ENCODE peak calls at places on chromosome 7, in eight cellular contexts. W, C, A, Z, G, S, O and M are unnamed samples.

GRCh38 chr7:25881317-25881716 is 270.7 kb upstream of the NFE2L3 start:
- DNase-seq in W (no peak), C (no peak), A (no peak), Z (no peak), G (no peak), S (no peak), O (no peak), M (no peak)

GRCh38 chr7:18866359-18867036 is 250.9 kb downstream of the TWIST1 start:
- DNase-seq in W (peak), C (peak), A (peak), Z (peak), G (peak), S (no peak), O (no peak), M (peak)

GRCh38 chr7:157496426-157497275 is 159.8 kb downstream of the DNAJB6 start:
- DNase-seq in W (no peak), C (no peak), A (no peak), Z (no peak), G (no peak), S (no peak), O (no peak), M (no peak)

GRCh38 chr7:93117852-93118530 is at the start of gene SAMD9:
- DNase-seq in W (peak), C (peak), A (peak), Z (peak), G (peak), S (no peak), O (peak), M (no peak)

GRCh38 chr7:80053098-80053497 is 81.5 kb upstream of the GNAI1 start:
- DNase-seq in W (no peak), C (no peak), A (no peak), Z (no peak), G (no peak), S (no peak), O (no peak), M (no peak)

GRCh38 chr7:107318523-107319160 is 149.8 kb downstream of the HBP1 start:
- DNase-seq in W (no peak), C (no peak), A (no peak), Z (no peak), G (no peak), S (no peak), O (no peak), M (no peak)

GRCh38 chr7:2239242-2239641 is 2.8 kb downstream of the MRM2 start:
- DNase-seq in W (no peak), C (no peak), A (no peak), Z (no peak), G (no peak), S (no peak), O (no peak), M (no peak)

GRCh38 chr7:21641546-21641945 is 98.7 kb downstream of the DNAH11 start:
- DNase-seq in W (no peak), C (no peak), A (no peak), Z (no peak), G (no peak), S (no peak), O (no peak), M (no peak)

GRCh38 chr7:48045205-48045765 is 9.9 kb downstream of the C7orf57 start:
- DNase-seq in W (no peak), C (no peak), A (no peak), Z (no peak), G (no peak), S (no peak), O (peak), M (no peak)

GRCh38 chr7:148664319-148664718 is 34.4 kb upstream of the CUL1 start:
- DNase-seq in W (no peak), C (no peak), A (no peak), Z (no peak), G (peak), S (no peak), O (no peak), M (peak)

GRCh38 chr7:75817112-75817511 is 3.5 kb upstream of the CCL24 start:
- DNase-seq in W (no peak), C (no peak), A (no peak), Z (no peak), G (no peak), S (no peak), O (no peak), M (no peak)

GRCh38 chr7:78924581-78924980 is 528.9 kb downstream of the MAGI2 start:
- DNase-seq in W (peak), C (peak), A (no peak), Z (peak), G (no peak), S (no peak), O (no peak), M (no peak)

GRCh38 chr7:28858895-28859294 is 99.2 kb downstream of the TRIL start:
- DNase-seq in W (no peak), C (no peak), A (no peak), Z (no peak), G (no peak), S (no peak), O (no peak), M (no peak)

GRCh38 chr7:157241631-157242030 is 95.2 kb upstream of the DNAJB6 start:
- DNase-seq in W (no peak), C (no peak), A (no peak), Z (no peak), G (no peak), S (no peak), O (no peak), M (no peak)

GRCh38 chr7:79063019-79063698 is 390.3 kb downstream of the MAGI2 start:
- DNase-seq in W (no peak), C (no peak), A (no peak), Z (no peak), G (no peak), S (no peak), O (no peak), M (no peak)

GRCh38 chr7:7857143-7857583 is 111.4 kb upstream of the GLCCI1 start:
- DNase-seq in W (no peak), C (no peak), A (no peak), Z (no peak), G (no peak), S (no peak), O (no peak), M (no peak)

GRCh38 chr7:74183653-74184450 is 9.7 kb downstream of the EIF4H start:
- DNase-seq in W (no peak), C (no peak), A (no peak), Z (no peak), G (no peak), S (no peak), O (no peak), M (no peak)

GRCh38 chr7:121057878-121058277 is 69.4 kb downstream of the CPED1 start:
- DNase-seq in W (no peak), C (no peak), A (no peak), Z (no peak), G (no peak), S (no peak), O (no peak), M (no peak)

GRCh38 chr7:129949292-129950133 is 3.2 kb downstream of the UBE2H start:
- DNase-seq in W (peak), C (peak), A (peak), Z (peak), G (no peak), S (no peak), O (no peak), M (peak)

GRCh38 chr7:17871815-17872533 is 68.3 kb downstream of the SNX13 start:
- DNase-seq in W (no peak), C (no peak), A (no peak), Z (no peak), G (no peak), S (no peak), O (no peak), M (no peak)

GRCh38 chr7:44256459-44256858 is 55.7 kb downstream of the YKT6 start:
- DNase-seq in W (no peak), C (no peak), A (no peak), Z (no peak), G (no peak), S (no peak), O (no peak), M (no peak)
- H3K27ac ChIP-seq in W (no peak), C (no peak), A (no peak), Z (peak), G (peak), S (no peak), O (no peak), M (peak)

DNA sequence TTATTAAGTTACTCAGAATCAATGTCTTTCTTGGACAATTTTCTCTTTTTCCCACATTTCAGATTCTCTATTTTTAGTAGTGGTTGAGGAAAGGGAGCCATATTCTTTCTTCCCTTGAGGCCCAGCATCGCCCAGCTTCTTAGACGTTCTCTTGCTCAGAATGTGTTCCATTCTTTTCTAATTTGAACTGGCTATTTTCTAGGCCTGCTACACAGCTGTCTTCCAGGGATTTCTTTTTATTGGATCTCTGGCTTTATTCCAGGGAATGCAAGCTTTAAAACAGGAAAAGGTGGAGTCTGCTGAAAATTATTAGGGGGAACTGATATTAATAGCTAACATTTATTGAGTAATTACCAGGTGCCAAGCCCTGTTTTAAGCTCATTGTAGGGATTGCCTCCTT is 58.4 kb downstream of the WIPF3 start:
- DNase-seq in W (no peak), C (no peak), A (no peak), Z (no peak), G (no peak), S (no peak), O (no peak), M (no peak)
- H3K27ac ChIP-seq in W (no peak), C (no peak), A (no peak), Z (no peak), G (no peak), S (no peak), O (no peak), M (peak)

DNA sequence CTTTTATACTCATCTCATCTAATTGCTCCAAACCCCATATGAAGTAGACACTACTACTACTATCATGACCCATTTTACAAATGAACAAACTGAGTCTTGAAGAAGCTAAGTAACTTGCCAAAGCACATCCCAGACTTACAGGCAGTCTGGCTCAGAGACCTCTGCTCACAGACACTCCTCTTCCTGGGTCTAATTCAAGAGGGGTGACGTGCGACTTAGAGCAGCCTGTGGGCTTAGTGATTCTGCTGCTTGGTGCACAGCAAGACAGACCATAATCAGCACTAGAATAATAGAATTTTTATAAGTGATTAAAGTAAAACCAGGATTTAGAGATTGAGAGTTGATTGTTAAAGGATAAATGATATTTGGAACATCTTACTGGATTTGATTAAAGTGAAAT is 750.8 kb downstream of the AUTS2 start:
- DNase-seq in W (no peak), C (no peak), A (no peak), Z (no peak), G (no peak), S (no peak), O (no peak), M (no peak)
- H3K27ac ChIP-seq in W (no peak), C (no peak), A (no peak), Z (no peak), G (no peak), S (no peak), O (no peak), M (no peak)

GRCh38 chr7:45028920-45029344 is 28.9 kb downstream of the CCM2 start:
- DNase-seq in W (no peak), C (no peak), A (no peak), Z (no peak), G (no peak), S (no peak), O (no peak), M (peak)

GRCh38 chr7:45026984-45027773 is 27.2 kb downstream of the CCM2 start:
- DNase-seq in W (no peak), C (peak), A (no peak), Z (no peak), G (no peak), S (no peak), O (peak), M (peak)

GRCh38 chr7:45028138-45028919 is 28.3 kb downstream of the CCM2 start:
- DNase-seq in W (no peak), C (no peak), A (peak), Z (no peak), G (no peak), S (peak), O (no peak), M (peak)

GRCh38 chr7:45026013-45026412 is 26.0 kb downstream of the CCM2 start:
- DNase-seq in W (no peak), C (no peak), A (no peak), Z (no peak), G (no peak), S (no peak), O (no peak), M (no peak)

DNA sequence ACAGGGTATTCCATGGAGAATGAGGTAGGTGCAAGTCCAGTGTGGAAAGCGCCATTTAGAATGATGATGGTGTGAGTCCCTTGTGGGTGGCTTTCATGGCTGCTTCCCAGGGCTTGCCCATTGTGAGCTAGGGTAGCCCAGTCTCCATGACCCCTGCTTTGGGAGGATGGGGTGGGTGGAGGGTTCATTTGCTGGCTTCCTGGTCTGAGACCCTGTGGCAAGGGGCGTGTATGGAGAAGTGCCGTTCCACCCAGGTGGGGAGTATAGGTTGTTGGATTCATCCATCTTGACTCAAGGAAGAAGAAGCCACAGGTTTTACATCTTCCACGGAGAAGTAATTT is 27.7 kb downstream of the CCM2 start:
- DNase-seq in W (no peak), C (no peak), A (no peak), Z (no peak), G (no peak), S (no peak), O (no peak), M (peak)
- H3K27ac ChIP-seq in W (no peak), C (peak), A (peak), Z (peak), G (no peak), S (peak), O (peak), M (no peak)

DNA sequence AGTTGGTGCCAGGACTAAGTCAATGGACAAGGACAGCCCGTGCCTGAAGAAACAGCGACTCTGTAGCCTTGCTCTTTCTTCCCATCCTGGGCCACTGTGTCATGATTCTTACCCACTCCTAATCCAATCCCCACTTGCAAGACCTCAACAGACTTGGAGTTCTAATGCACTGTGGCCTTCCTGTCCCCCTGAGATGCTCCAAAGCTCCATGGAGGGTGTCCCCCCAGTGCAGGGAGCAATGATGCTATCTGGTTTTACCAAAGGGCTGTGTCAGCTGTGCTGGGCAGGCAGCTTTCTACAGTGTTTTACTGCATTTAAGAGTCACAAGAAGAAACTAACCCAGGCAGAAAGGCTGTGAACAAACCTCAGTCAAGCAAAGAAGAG is 108.1 kb downstream of the PRKAG2 start:
- DNase-seq in W (no peak), C (no peak), A (no peak), Z (no peak), G (no peak), S (no peak), O (no peak), M (no peak)
- H3K27ac ChIP-seq in W (no peak), C (no peak), A (peak), Z (no peak), G (no peak), S (no peak), O (peak), M (no peak)

GRCh38 chr7:102874966-102875365 is 37.8 kb upstream of the LRRC17 start:
- DNase-seq in W (no peak), C (no peak), A (no peak), Z (no peak), G (no peak), S (no peak), O (no peak), M (no peak)
- H3K27ac ChIP-seq in W (peak), C (no peak), A (no peak), Z (no peak), G (peak), S (no peak), O (no peak), M (peak)

GRCh38 chr7:30209951-30210350 is 74.4 kb upstream of the ZNRF2 start:
- DNase-seq in W (no peak), C (no peak), A (no peak), Z (no peak), G (no peak), S (no peak), O (no peak), M (no peak)

GRCh38 chr7:30202671-30203070 is 67.9 kb downstream of the MTURN start:
- DNase-seq in W (no peak), C (no peak), A (no peak), Z (no peak), G (no peak), S (no peak), O (no peak), M (no peak)

GRCh38 chr7:30206466-30206865 is 71.7 kb downstream of the MTURN start:
- DNase-seq in W (peak), C (no peak), A (no peak), Z (peak), G (no peak), S (no peak), O (no peak), M (no peak)

GRCh38 chr7:30207376-30207775 is 72.6 kb downstream of the MTURN start:
- DNase-seq in W (no peak), C (no peak), A (no peak), Z (no peak), G (no peak), S (no peak), O (no peak), M (no peak)

DNA sequence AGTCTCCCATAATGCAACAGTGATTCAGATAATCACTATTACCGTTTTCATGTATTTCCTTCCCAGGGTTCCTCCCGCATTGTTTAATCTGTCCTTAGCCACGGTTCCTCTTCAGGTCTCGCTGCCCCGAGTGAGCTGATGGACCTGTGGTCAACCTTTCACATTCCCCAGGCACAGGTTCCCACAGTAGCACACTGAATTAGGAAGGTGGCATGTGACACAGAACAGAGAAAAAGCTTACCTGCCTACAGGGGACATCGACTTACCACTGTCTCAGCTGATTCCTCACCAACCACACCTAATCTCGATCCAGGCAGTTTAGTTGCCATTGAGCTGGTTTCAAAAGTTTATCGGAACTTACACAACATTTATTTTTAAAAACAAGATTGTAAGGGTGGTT is 72.2 kb downstream of the MTURN start:
- DNase-seq in W (no peak), C (no peak), A (no peak), Z (no peak), G (no peak), S (no peak), O (no peak), M (no peak)
- H3K27ac ChIP-seq in W (no peak), C (no peak), A (no peak), Z (no peak), G (no peak), S (no peak), O (no peak), M (no peak)

GRCh38 chr7:38232475-38233366 is 40.7 kb downstream of the TARP start:
- DNase-seq in W (no peak), C (no peak), A (peak), Z (no peak), G (peak), S (no peak), O (peak), M (no peak)
- H3K27ac ChIP-seq in W (no peak), C (no peak), A (peak), Z (no peak), G (no peak), S (no peak), O (peak), M (no peak)

DNA sequence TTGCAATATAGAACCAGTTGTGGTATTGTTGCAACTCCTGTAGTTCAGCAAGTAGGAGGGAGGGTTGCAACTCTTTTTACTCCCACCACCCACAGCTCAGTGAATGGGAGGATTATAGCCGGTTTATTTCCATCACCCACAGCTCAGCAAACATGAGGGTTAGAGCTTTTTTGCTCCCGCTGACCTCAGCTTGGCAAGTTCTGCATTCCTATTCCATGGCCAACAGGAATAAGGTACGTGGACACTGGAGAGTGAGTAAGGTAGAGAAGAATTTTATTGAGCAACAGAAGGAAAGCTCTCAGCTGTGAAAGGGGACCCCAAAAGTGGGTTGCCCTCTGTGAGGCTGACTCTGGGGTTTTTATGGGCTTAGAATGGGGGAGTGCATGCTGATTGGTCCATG is 167.1 kb upstream of the SMIM30 start:
- DNase-seq in W (no peak), C (no peak), A (no peak), Z (no peak), G (no peak), S (no peak), O (no peak), M (no peak)
- H3K27ac ChIP-seq in W (no peak), C (no peak), A (no peak), Z (no peak), G (no peak), S (no peak), O (no peak), M (no peak)